ENCODE peak calls at places on chromosomes 12 and 14, in seven cellular contexts. F is right atrium auricular region; W is thoracic aorta; U is cardiac fibroblast; H is stimulated activated CD8-positive, alpha-beta memory T cell treated with anti-CD3 and anti-CD28 coated beads, Interleukin-2, amount 100 ng/mL, for 48 hours; M is NCI-H2081; T is Kasumi-1. O is an unnamed sample.

GRCh38 chr14:92651793-92652382 is 96.5 kb downstream of the LGMN start:
- DNase-seq in F (no peak), W (no peak), U (no peak), H (no peak), M (no peak), T (peak), O (no peak)

GRCh38 chr14:106489112-106489881 is 962.9 kb downstream of the TMEM121 start:
- DNase-seq in F (no peak), W (no peak), U (no peak), H (peak), M (no peak), T (no peak), O (no peak)

GRCh38 chr12:2154050-2154449 is 101.3 kb downstream of the CACNA1C start:
- DNase-seq in F (peak), W (no peak), U (peak), H (no peak), M (no peak), T (no peak), O (no peak)

GRCh38 chr12:51392556-51393237 is 1.5 kb upstream of the GALNT6 start:
- DNase-seq in F (no peak), W (no peak), U (no peak), H (no peak), M (no peak), T (no peak), O (no peak)

GRCh38 chr12:115990241-115990640 is 287.3 kb downstream of the MED13L start:
- DNase-seq in F (no peak), W (no peak), U (no peak), H (no peak), M (no peak), T (no peak), O (no peak)

GRCh38 chr12:8867009-8867408 is 44.6 kb downstream of the A2ML1 start:
- DNase-seq in F (no peak), W (no peak), U (no peak), H (no peak), M (no peak), T (no peak), O (no peak)

GRCh38 chr14:99391671-99392070 is 89.0 kb downstream of the SETD3 start:
- DNase-seq in F (no peak), W (no peak), U (peak), H (no peak), M (no peak), T (no peak), O (no peak)

GRCh38 chr14:94340533-94340932 is 17.4 kb upstream of the SERPINA6 start:
- DNase-seq in F (no peak), W (no peak), U (no peak), H (no peak), M (no peak), T (no peak), O (no peak)

GRCh38 chr14:65243766-65244442 is 141.6 kb upstream of the MAX start:
- DNase-seq in F (no peak), W (no peak), U (no peak), H (no peak), M (no peak), T (peak), O (no peak)

GRCh38 chr12:85425926-85426325 is 145.9 kb downstream of the ALX1 start:
- DNase-seq in F (no peak), W (no peak), U (no peak), H (no peak), M (no peak), T (no peak), O (no peak)

GRCh38 chr12:12505544-12506501 is 56.8 kb downstream of the DUSP16 start:
- DNase-seq in F (no peak), W (no peak), U (peak), H (no peak), M (no peak), T (no peak), O (no peak)

GRCh38 chr12:71551529-71551928 is 111.9 kb downstream of the LGR5 start:
- DNase-seq in F (no peak), W (no peak), U (peak), H (no peak), M (no peak), T (peak), O (peak)

GRCh38 chr14:68195126-68195525 is 375.5 kb downstream of the RAD51B start:
- DNase-seq in F (no peak), W (no peak), U (no peak), H (no peak), M (peak), T (no peak), O (no peak)

GRCh38 chr12:93784339-93785086 is 107.3 kb downstream of the CRADD start:
- DNase-seq in F (peak), W (no peak), U (peak), H (no peak), M (no peak), T (no peak), O (peak)

GRCh38 chr12:122965356-122965755 is 907 bp downstream of the ABCB9 start:
- DNase-seq in F (no peak), W (no peak), U (peak), H (no peak), M (no peak), T (no peak), O (no peak)

GRCh38 chr14:78142994-78143393 is 27.2 kb upstream of the NRXN3 start:
- DNase-seq in F (no peak), W (no peak), U (no peak), H (no peak), M (no peak), T (no peak), O (peak)

GRCh38 chr14:104467236-104467635 is 112.3 kb upstream of the C14orf180 start:
- DNase-seq in F (no peak), W (no peak), U (no peak), H (no peak), M (no peak), T (no peak), O (no peak)

GRCh38 chr14:37622231-37622923 is 26.9 kb downstream of the TTC6 start:
- DNase-seq in F (no peak), W (no peak), U (peak), H (no peak), M (no peak), T (no peak), O (no peak)

GRCh38 chr14:35883677-35884293 is 57.6 kb downstream of the BRMS1L start:
- DNase-seq in F (no peak), W (no peak), U (peak), H (peak), M (peak), T (peak), O (peak)